ENCODE peak calls at places on chromosomes 3 and 15, in eight cellular contexts. H is dorsolateral prefrontal cortex, G is psoas muscle, L is body of pancreas, J is cardiac muscle cell, W is right atrium auricular region, M is AG09319, E is bronchial epithelial cell. Q is an unnamed sample.

GRCh38 chr15:22903961-22904534 is 65.6 kb downstream of the NIPA2 start:
- DNase-seq in L (peak; percentile 98), H (no peak), J (no peak), W (no peak), E (no peak), M (no peak), G (no peak), Q (no peak)

GRCh38 chr3:115251509-115251908 is 104.4 kb upstream of the ZBTB20 start:
- DNase-seq in H (no peak), W (no peak), M (no peak), E (peak; percentile 52), G (no peak), L (no peak), J (no peak), Q (peak; percentile 1)

GRCh38 chr3:96646596-96646995 is 167.8 kb upstream of the EPHA6 start:
- DNase-seq in J (no peak), M (no peak), H (no peak), G (no peak), W (no peak), E (no peak), L (no peak), Q (no peak)

GRCh38 chr3:72663429-72663828 is 184.8 kb downstream of the SHQ1 start:
- DNase-seq in G (no peak), W (no peak), L (no peak), E (no peak), H (no peak), M (no peak), J (no peak), Q (no peak)

GRCh38 chr15:52529289-52529929 is 729 bp upstream of the MYO5A start:
- DNase-seq in J (no peak), W (no peak), G (no peak), E (no peak), L (no peak), M (no peak), H (peak; percentile 53), Q (no peak)

GRCh38 chr15:91930092-91930491 is 76.6 kb downstream of the SLCO3A1 start:
- DNase-seq in H (no peak), L (no peak), G (no peak), E (no peak), W (no peak), M (no peak), J (peak; percentile 54), Q (no peak)

GRCh38 chr15:75036269-75036668 is 12.9 kb downstream of the PPCDC start:
- DNase-seq in J (no peak), M (no peak), L (peak; percentile 37), G (no peak), W (no peak), E (peak; percentile 78), H (no peak), Q (peak; percentile 56)

GRCh38 chr15:77454265-77454664 is 33.6 kb downstream of the HMG20A start:
- DNase-seq in J (no peak), H (no peak), E (no peak), L (no peak), M (no peak), G (no peak), W (no peak), Q (no peak)

GRCh38 chr15:81098884-81099601 is 35.0 kb upstream of the CFAP161 start:
- DNase-seq in E (no peak), M (no peak), H (no peak), G (peak; percentile 51), J (no peak), L (peak; percentile 14), W (peak; percentile 66), Q (peak; percentile 18)

GRCh38 chr15:25849431-25849921 is 13.7 kb downstream of the ATP10A start:
- DNase-seq in M (peak; percentile 55), E (peak; percentile 57), H (no peak), L (peak; percentile 32), J (no peak), W (no peak), G (no peak), Q (no peak)

GRCh38 chr15:70892002-70892911 is at the start of the genes LRRC49 and THAP10:
- DNase-seq in J (peak; percentile 90), G (peak; percentile 93), H (peak; percentile 88), L (peak; percentile 89), W (peak; percentile 89), E (peak; percentile 92), M (peak; percentile 86), Q (peak; percentile 90)

GRCh38 chr3:185537369-185537970 is 14.9 kb downstream of the LIPH start:
- DNase-seq in J (no peak), L (peak; percentile 68), W (peak; percentile 82), E (peak; percentile 100), G (peak; percentile 58), M (no peak), H (no peak), Q (peak; percentile 96)

GRCh38 chr3:188776447-188776846 is 395.3 kb upstream of the TPRG1 start:
- DNase-seq in H (no peak), J (no peak), M (no peak), W (no peak), E (no peak), G (no peak), L (no peak), Q (no peak)

GRCh38 chr3:52742418-52743041 is 28.2 kb downstream of the NEK4 start:
- DNase-seq in G (no peak), L (no peak), J (peak; percentile 7), H (no peak), W (no peak), M (no peak), E (peak; percentile 48), Q (peak; percentile 51)

GRCh38 chr15:57751177-57751800 is 44.8 kb downstream of the POLR2M start:
- DNase-seq in L (no peak), J (peak; percentile 39), G (no peak), W (no peak), M (no peak), H (no peak), E (peak; percentile 48), Q (peak; percentile 51)

GRCh38 chr15:85128636-85129035 is 147.0 kb downstream of the PDE8A start:
- DNase-seq in L (no peak), M (no peak), H (no peak), W (no peak), G (no peak), J (no peak), E (peak; percentile 18), Q (no peak)

GRCh38 chr3:133760916-133761315 is 14.7 kb downstream of the TF start:
- DNase-seq in M (no peak), E (no peak), G (no peak), J (no peak), H (no peak), L (no peak), W (no peak), Q (no peak)

GRCh38 chr3:69079269-69080159 is 651 bp downstream of the UBA3 start:
- DNase-seq in J (peak; percentile 43), M (no peak), G (peak; percentile 56), E (no peak), L (no peak), W (no peak), H (no peak), Q (no peak)

GRCh38 chr3:150736903-150737832 is 25.8 kb downstream of the SIAH2 start:
- DNase-seq in H (no peak), M (no peak), G (no peak), E (no peak), J (no peak), W (no peak), L (peak; percentile 79), Q (no peak)

GRCh38 chr3:188361888-188362287 is 207.9 kb downstream of the LPP start:
- DNase-seq in W (no peak), L (no peak), H (no peak), M (no peak), G (no peak), E (no peak), J (no peak), Q (no peak)

GRCh38 chr3:42518800-42519567 is 16.5 kb downstream of the VIPR1 start:
- DNase-seq in J (peak; percentile 19), L (no peak), G (no peak), H (no peak), W (no peak), M (no peak), E (no peak), Q (peak; percentile 4)
- TF ChIP-seq CTCF in J (peak; percentile 29), L (peak; percentile 12), G (no peak), H (peak; percentile 20), W (no peak), M (no peak), E (peak; percentile 9), Q (no peak)

GRCh38 chr3:58531555-58531954 is 5.4 kb downstream of the ACOX2 start:
- DNase-seq in E (no peak), L (no peak), J (no peak), H (no peak), G (no peak), W (peak; percentile 21), M (no peak), Q (no peak)
- TF ChIP-seq CTCF in E (no peak), L (no peak), J (no peak), H (no peak), G (no peak), W (no peak), M (no peak), Q (no peak)

GRCh38 chr3:28651159-28651558 is 302.5 kb upstream of the AZI2 start:
- DNase-seq in M (no peak), G (no peak), H (no peak), L (no peak), W (no peak), J (no peak), E (peak; percentile 12), Q (peak; percentile 8)
- TF ChIP-seq CTCF in M (no peak), G (no peak), H (no peak), L (no peak), W (no peak), J (no peak), E (no peak), Q (no peak)

GRCh38 chr3:111215481-111215880 is 143.9 kb downstream of the NECTIN3 start:
- DNase-seq in J (no peak), M (no peak), G (no peak), H (no peak), L (no peak), W (no peak), E (peak; percentile 79), Q (no peak)

GRCh38 chr3:111212511-111212910 is 140.9 kb downstream of the NECTIN3 start:
- DNase-seq in E (no peak), H (no peak), L (no peak), M (no peak), J (no peak), W (no peak), G (no peak), Q (no peak)

GRCh38 chr3:111210866-111211564 is 139.4 kb downstream of the NECTIN3 start:
- DNase-seq in M (no peak), J (no peak), H (no peak), W (no peak), E (no peak), L (no peak), G (no peak), Q (no peak)

DNA sequence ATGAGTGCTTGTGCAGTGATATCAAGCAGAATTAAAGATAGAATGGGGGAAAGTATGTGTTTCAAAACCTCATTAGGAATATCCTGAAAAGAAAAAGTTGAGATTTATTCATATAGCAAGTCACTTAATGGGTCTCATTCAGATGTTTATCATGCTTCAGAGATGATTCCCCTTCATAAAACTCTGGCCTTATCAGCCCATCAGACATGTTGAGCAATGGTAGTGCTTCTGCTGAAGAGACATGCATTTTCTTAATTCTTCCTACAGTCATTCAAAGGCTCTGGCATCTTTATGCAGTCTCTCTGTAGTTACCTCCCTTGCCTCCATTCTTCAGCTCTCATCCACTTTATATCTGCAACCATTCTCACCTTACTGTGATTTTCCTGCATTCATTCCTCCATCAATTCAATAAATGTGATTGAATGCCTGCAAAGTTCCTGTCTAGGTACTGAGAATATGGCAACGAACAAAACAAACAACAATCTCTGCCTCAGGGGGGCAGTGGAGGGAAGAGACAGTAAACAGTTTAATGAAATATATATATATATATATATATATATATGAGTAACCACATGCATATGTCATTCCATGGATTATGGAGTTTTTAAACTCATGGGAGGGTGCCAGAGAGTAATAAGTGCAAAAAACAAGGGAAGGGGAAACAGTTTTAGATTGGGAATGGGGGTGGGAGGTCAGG is 138.5 kb downstream of the NECTIN3 start:
- DNase-seq in H (no peak), G (no peak), E (peak; percentile 44), J (no peak), W (no peak), L (no peak), M (no peak), Q (peak; percentile 46)
- TF ChIP-seq CTCF in H (no peak), G (no peak), E (no peak), J (no peak), W (no peak), L (no peak), M (no peak), Q (no peak)